ENCODE peak calls at places on chromosomes 6 and 20, in eight cellular contexts. S is heart right ventricle; B is upper lobe of right lung; K is CD8-positive, alpha-beta memory T cell; T is psoas muscle; H is pancreas; V is thoracic aorta; C is stomach. Y is an unnamed sample.

GRCh38 chr6:168061269-168062210 is 17.5 kb downstream of the FRMD1 start:
- DNase-seq in S (no peak), B (no peak), K (no peak), T (no peak), H (no peak), V (no peak), C (peak; percentile 36), Y (no peak)

GRCh38 chr6:4664117-4664626 is 112.0 kb upstream of the CDYL start:
- DNase-seq in S (peak; percentile 74), B (no peak), K (no peak), T (peak; percentile 78), H (no peak), V (peak; percentile 68), C (no peak), Y (no peak)

GRCh38 chr20:19497064-19497463 is 261.0 kb upstream of the RIN2 start:
- DNase-seq in S (no peak), B (no peak), K (no peak), T (no peak), H (no peak), V (no peak), C (no peak), Y (no peak)

GRCh38 chr6:166611631-166612030 is 15.4 kb downstream of the RPS6KA2 start:
- DNase-seq in S (peak; percentile 2), B (no peak), K (no peak), T (no peak), H (no peak), V (no peak), C (no peak), Y (no peak)

GRCh38 chr6:3226422-3227362 is 761 bp downstream of the TUBB2B start:
- DNase-seq in S (no peak), B (peak; percentile 69), K (no peak), T (peak; percentile 27), H (peak; percentile 39), V (no peak), C (no peak), Y (no peak)

GRCh38 chr6:93417421-93417996 is 1.9 kb downstream of the EPHA7 start:
- DNase-seq in S (peak; percentile 15), B (no peak), K (no peak), T (no peak), H (no peak), V (no peak), C (no peak), Y (no peak)

GRCh38 chr6:83609248-83609647 is 96.9 kb downstream of the PRSS35 start:
- DNase-seq in S (no peak), B (no peak), K (no peak), T (no peak), H (no peak), V (no peak), C (no peak), Y (no peak)

GRCh38 chr20:40305303-40305702 is 383.7 kb downstream of the MAFB start:
- DNase-seq in S (no peak), B (no peak), K (no peak), T (peak; percentile 33), H (no peak), V (no peak), C (no peak), Y (no peak)

GRCh38 chr6:35954335-35954734 is 33.4 kb upstream of the SRPK1 start:
- DNase-seq in S (no peak), B (no peak), K (no peak), T (no peak), H (no peak), V (no peak), C (no peak), Y (no peak)

GRCh38 chr20:45576995-45577394 is 2.1 kb downstream of the WFDC8 start:
- DNase-seq in S (no peak), B (no peak), K (no peak), T (no peak), H (no peak), V (no peak), C (no peak), Y (no peak)

GRCh38 chr6:156950084-156950483 is 172.9 kb downstream of the ARID1B start:
- DNase-seq in S (no peak), B (no peak), K (no peak), T (no peak), H (no peak), V (no peak), C (no peak), Y (no peak)

GRCh38 chr6:156783958-156784357 is 6.8 kb downstream of the ARID1B start:
- DNase-seq in S (no peak), B (no peak), K (no peak), T (no peak), H (no peak), V (no peak), C (no peak), Y (no peak)

GRCh38 chr6:25963426-25964123 is 973 bp downstream of the TRIM38 start:
- DNase-seq in S (no peak), B (no peak), K (no peak), T (no peak), H (no peak), V (no peak), C (no peak), Y (peak; percentile 61)

DNA sequence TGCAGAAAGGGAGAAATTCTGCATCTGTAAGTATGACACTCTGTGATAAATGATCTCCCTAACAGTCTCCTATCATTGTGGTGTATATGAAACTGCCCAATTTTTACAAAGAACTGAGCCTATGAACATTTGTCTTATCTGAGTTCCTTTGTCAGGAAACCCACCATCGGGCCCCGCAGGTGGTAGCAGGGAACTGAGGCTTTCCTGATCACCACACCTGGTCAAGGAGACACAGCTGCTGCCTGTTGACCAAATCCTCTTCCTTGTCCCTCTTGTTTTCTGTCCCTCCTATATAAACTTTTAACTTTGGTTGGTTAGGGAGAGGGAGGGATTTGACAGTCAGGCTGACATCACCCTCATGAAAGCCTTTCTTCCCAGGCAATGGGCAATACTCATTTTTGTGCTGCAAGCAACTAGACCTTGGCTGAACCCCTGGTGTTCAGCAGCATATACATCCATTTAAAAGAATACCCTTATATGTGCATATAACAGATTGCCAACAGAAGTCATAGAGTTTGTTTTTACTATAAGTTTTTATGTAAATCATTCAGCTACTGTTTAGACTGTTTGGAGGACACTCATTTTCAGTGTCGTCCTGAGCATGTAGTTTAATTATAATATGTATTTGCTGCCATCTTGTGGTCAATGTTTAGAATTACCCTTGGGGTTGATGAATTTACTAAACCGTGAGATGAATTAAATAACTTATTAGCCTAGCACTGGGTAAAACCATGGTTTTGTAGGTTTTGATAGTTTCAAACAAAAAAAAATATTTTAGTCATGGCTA is 17.0 kb downstream of the CRISP1 start:
- DNase-seq in S (no peak), B (no peak), K (no peak), T (no peak), H (no peak), V (no peak), C (no peak), Y (no peak)
- H3K4me3 ChIP-seq in S (no peak overlapping the region), B (no peak overlapping the region), K (no peak overlapping the region), T (no peak overlapping the region), H (no peak overlapping the region), V (no peak overlapping the region), C (no peak overlapping the region), Y (no peak overlapping the region)

GRCh38 chr6:43492673-43493072 is 15.3 kb downstream of the TJAP1 start:
- DNase-seq in S (no peak), B (no peak), K (no peak), T (no peak), H (no peak), V (no peak), C (no peak), Y (no peak)
- H3K27ac ChIP-seq in S (no peak overlapping the region), B (no peak overlapping the region), K (no peak overlapping the region), T (no peak overlapping the region), H (no peak overlapping the region), V (no peak overlapping the region), C (no peak overlapping the region), Y (no peak overlapping the region)

GRCh38 chr20:49282584-49283171 is 4.8 kb upstream of the ZNFX1 start:
- DNase-seq in S (no peak), B (no peak), K (no peak), T (no peak), H (no peak), V (no peak), C (no peak), Y (no peak)

GRCh38 chr20:49280463-49281058 is 2.7 kb upstream of the ZNFX1 start:
- DNase-seq in S (no peak), B (no peak), K (no peak), T (no peak), H (no peak), V (no peak), C (no peak), Y (no peak)

GRCh38 chr20:49279677-49280462 is 2.0 kb upstream of the ZNFX1 start:
- DNase-seq in S (no peak), B (no peak), K (no peak), T (no peak), H (no peak), V (no peak), C (no peak), Y (no peak)

GRCh38 chr20:49281913-49282467 is 4.1 kb upstream of the ZNFX1 start:
- DNase-seq in S (no peak), B (no peak), K (no peak), T (no peak), H (no peak), V (no peak), C (no peak), Y (no peak)

GRCh38 chr20:49281059-49281912 is 3.4 kb upstream of the ZNFX1 start:
- DNase-seq in S (no peak), B (no peak), K (no peak), T (no peak), H (no peak), V (no peak), C (no peak), Y (no peak)
- H3K4me1 ChIP-seq in S (peaks cover 26% of the 10 kb centered on the region), B (peaks cover 42% of the 10 kb centered on the region), K (peaks cover 57% of the 10 kb centered on the region), T (peaks cover 48% of the 10 kb centered on the region), H (peaks cover 5% of the 10 kb centered on the region), V (peaks cover 44% of the 10 kb centered on the region), C (peaks cover 68% of the 10 kb centered on the region), Y (peaks cover 2% of the 10 kb centered on the region)

GRCh38 chr6:38767555-38767954 is 52.4 kb downstream of the DNAH8 start:
- DNase-seq in S (no peak), B (no peak), K (no peak), T (no peak), H (no peak), V (no peak), C (no peak), Y (no peak)

GRCh38 chr6:38775870-38776269 is 60.8 kb downstream of the DNAH8 start:
- DNase-seq in S (no peak), B (no peak), K (no peak), T (no peak), H (no peak), V (no peak), C (no peak), Y (no peak)

GRCh38 chr6:38774933-38775707 is 60.0 kb downstream of the DNAH8 start:
- DNase-seq in S (no peak), B (no peak), K (no peak), T (no peak), H (no peak), V (no peak), C (no peak), Y (no peak)

GRCh38 chr6:38773338-38773737 is 58.2 kb downstream of the DNAH8 start:
- DNase-seq in S (no peak), B (no peak), K (no peak), T (no peak), H (no peak), V (no peak), C (no peak), Y (peak; percentile 74)

DNA sequence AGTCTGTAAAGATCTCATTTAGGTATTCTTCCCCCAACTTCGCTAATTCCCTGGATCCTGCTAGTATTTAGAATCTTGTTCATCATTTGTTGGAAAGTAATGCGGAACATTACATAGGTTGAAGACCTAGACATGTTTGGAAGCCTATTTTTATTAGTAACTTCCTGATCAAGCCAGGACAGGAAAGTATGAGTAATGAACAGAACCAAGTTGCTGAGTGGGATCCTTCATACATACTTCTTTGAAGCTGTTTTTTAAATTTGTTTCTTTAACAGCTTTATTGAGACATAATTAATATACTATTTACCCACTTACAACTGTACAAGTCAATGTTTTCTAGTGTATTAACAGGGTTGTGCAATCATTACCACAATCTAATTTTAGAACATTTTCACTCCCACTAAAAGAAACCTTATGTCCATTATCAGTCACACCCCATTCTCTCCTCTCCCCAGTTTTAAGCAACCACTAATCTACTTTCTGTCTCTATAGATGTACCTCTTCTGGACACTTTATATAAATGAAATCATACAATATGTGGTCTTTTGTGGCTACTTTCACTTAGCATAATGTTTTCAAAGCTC is 56.1 kb downstream of the DNAH8 start:
- DNase-seq in S (no peak), B (no peak), K (no peak), T (no peak), H (no peak), V (no peak), C (no peak), Y (no peak)
- H3K4me3 ChIP-seq in S (no peak overlapping the region), B (no peak overlapping the region), K (no peak overlapping the region), T (no peak overlapping the region), H (no peak overlapping the region), V (no peak overlapping the region), C (no peak overlapping the region), Y (no peak overlapping the region)

Y was measured in iPS DF 6.9.